ENCODE peak calls at places on chromosomes 16 and 17, in ten cellular contexts. F is heart left ventricle, U is choroid plexus epithelial cell, Q is coronary artery, G is astrocyte of the spinal cord, T is psoas muscle, R is IMR-90, C is lung, Y is AG04449, I is A549. O is an unnamed sample.

GRCh38 chr17:556431-556995 is 158.1 kb downstream of the VPS53 start:
- DNase-seq in U (peak), F (no peak), I (no peak), R (no peak), G (no peak), C (no peak), Q (no peak), T (no peak), Y (no peak), O (peak)

GRCh38 chr16:4747906-4748681 is 13.8 kb downstream of the DNAAF8 start:
- DNase-seq in F (no peak), R (no peak), G (no peak), U (no peak), C (no peak), I (no peak), Y (no peak), Q (no peak), T (no peak), O (no peak)

GRCh38 chr17:1060991-1061390 is 64.1 kb downstream of the TIMM22 start:
- DNase-seq in F (peak), U (peak), T (peak), Q (no peak), C (peak), I (peak), Y (peak), R (peak), G (peak), O (peak)

GRCh38 chr17:7351665-7352558 is at the start of gene KCTD11:
- DNase-seq in Q (peak), I (peak), F (peak), C (peak), U (peak), R (peak), T (peak), G (peak), Y (peak), O (peak)

GRCh38 chr17:41678411-41678906 is 10.2 kb upstream of the EIF1 start:
- DNase-seq in C (peak), I (no peak), Q (peak), Y (no peak), G (peak), R (peak), T (no peak), U (peak), F (peak), O (no peak)

GRCh38 chr17:56697190-56697589 is 103.7 kb downstream of the NOG start:
- DNase-seq in U (no peak), T (no peak), G (no peak), Q (no peak), C (no peak), R (no peak), F (no peak), I (no peak), Y (no peak), O (no peak)

GRCh38 chr16:74984194-74984669 is 691 bp downstream of the WDR59 start:
- DNase-seq in I (peak), F (no peak), Q (no peak), T (no peak), G (peak), Y (no peak), U (peak), R (peak), C (no peak), O (peak)

GRCh38 chr17:45408611-45409421 is 23.9 kb downstream of the ARHGAP27 start:
- DNase-seq in C (no peak), U (peak), Y (no peak), R (no peak), G (no peak), I (no peak), F (no peak), Q (no peak), T (no peak), O (no peak)

GRCh38 chr16:54654429-54654828 is 276.2 kb upstream of the IRX5 start:
- DNase-seq in T (no peak), F (no peak), R (no peak), G (no peak), U (no peak), Q (no peak), I (no peak), Y (no peak), C (no peak), O (no peak)

GRCh38 chr17:42617956-42618431 is 8.5 kb downstream of the TUBG1 start:
- DNase-seq in T (no peak), Q (no peak), U (no peak), C (no peak), R (no peak), Y (no peak), I (no peak), F (no peak), G (no peak), O (no peak)

GRCh38 chr16:58462997-58463891 is 36.7 kb upstream of the NDRG4 start:
- DNase-seq in U (no peak), Y (no peak), C (no peak), I (no peak), Q (no peak), G (no peak), T (no peak), F (peak), R (no peak), O (no peak)

GRCh38 chr16:16197966-16198365 is 25.3 kb downstream of the ABCC6 start:
- DNase-seq in F (no peak), C (no peak), Y (no peak), R (no peak), Q (no peak), G (no peak), T (no peak), I (no peak), U (no peak), O (no peak)

GRCh38 chr16:82395212-82395611 is 225.2 kb upstream of the MPHOSPH6 start:
- DNase-seq in F (no peak), Q (no peak), T (no peak), R (no peak), C (no peak), Y (no peak), G (no peak), I (no peak), U (no peak), O (no peak)

GRCh38 chr17:52790359-52790955 is 631.9 kb upstream of the CA10 start:
- DNase-seq in C (no peak), Q (no peak), R (no peak), T (no peak), U (no peak), Y (no peak), G (no peak), I (no peak), F (no peak), O (no peak)

GRCh38 chr16:25707982-25708583 is 16.3 kb downstream of the HS3ST4 start:
- DNase-seq in F (no peak), U (peak), G (no peak), T (no peak), I (no peak), C (no peak), Q (no peak), R (no peak), Y (no peak), O (peak)

GRCh38 chr17:82649501-82650261 is 1.4 kb upstream of the WDR45B start:
- DNase-seq in R (no peak), C (no peak), I (no peak), Q (no peak), Y (no peak), G (no peak), T (no peak), U (no peak), F (no peak), O (no peak)

GRCh38 chr16:19912445-19913305 is 28.0 kb upstream of the GPRC5B start:
- DNase-seq in I (no peak), Y (no peak), F (no peak), U (no peak), T (no peak), C (no peak), G (no peak), Q (no peak), R (peak), O (peak)

GRCh38 chr17:28839221-28839620 is 3.4 kb downstream of the FAM222B start:
- DNase-seq in R (no peak), T (no peak), I (no peak), Q (no peak), C (no peak), U (peak), G (peak), F (no peak), Y (no peak), O (no peak)

GRCh38 chr16:31413943-31414342 is 14.2 kb downstream of the COX6A2 start:
- DNase-seq in R (no peak), Y (no peak), I (no peak), F (no peak), G (no peak), U (no peak), Q (no peak), T (no peak), C (no peak), O (no peak)

GRCh38 chr16:3810818-3811217 is 69.7 kb downstream of the CREBBP start:
- DNase-seq in G (no peak), C (no peak), R (no peak), I (no peak), F (no peak), Y (no peak), Q (no peak), T (no peak), U (no peak), O (no peak)

GRCh38 chr17:15741624-15742023 is 9.5 kb downstream of the TBC1D26 start:
- DNase-seq in R (no peak), F (no peak), G (no peak), I (no peak), Y (no peak), U (no peak), T (no peak), Q (no peak), C (no peak), O (no peak)

GRCh38 chr17:61065263-61065773 is 334.3 kb upstream of the TBX2 start:
- DNase-seq in Q (no peak), C (no peak), I (peak), R (peak), Y (no peak), F (no peak), T (no peak), G (peak), U (peak), O (peak)

GRCh38 chr17:54967621-54968258 is 714 bp downstream of the COX11 start:
- DNase-seq in U (peak), I (peak), Y (no peak), F (no peak), G (peak), Q (no peak), T (no peak), C (no peak), R (peak), O (peak)

GRCh38 chr16:67163164-67163902 is 1.2 kb upstream of the HSF4 start:
- DNase-seq in U (peak), G (peak), I (no peak), Y (no peak), Q (peak), R (peak), F (peak), C (no peak), T (peak), O (no peak)

GRCh38 chr16:22684282-22685161 is 129.4 kb upstream of the HS3ST2 start:
- DNase-seq in U (peak), T (no peak), G (peak), Q (no peak), C (no peak), R (peak), Y (no peak), F (no peak), I (no peak), O (peak)

GRCh38 chr16:22683258-22683657 is 130.7 kb upstream of the HS3ST2 start:
- DNase-seq in Y (no peak), I (no peak), T (no peak), Q (peak), R (no peak), G (no peak), F (no peak), C (no peak), U (no peak), O (no peak)

GRCh38 chr16:22681881-22682291 is 132.1 kb upstream of the HS3ST2 start:
- DNase-seq in R (no peak), F (no peak), Q (peak), I (no peak), C (no peak), G (no peak), Y (no peak), U (no peak), T (no peak), O (no peak)

GRCh38 chr16:22685162-22685830 is 128.7 kb upstream of the HS3ST2 start:
- DNase-seq in G (no peak), I (no peak), T (peak), R (no peak), C (peak), U (peak), Q (peak), Y (no peak), F (no peak), O (peak)

DNA sequence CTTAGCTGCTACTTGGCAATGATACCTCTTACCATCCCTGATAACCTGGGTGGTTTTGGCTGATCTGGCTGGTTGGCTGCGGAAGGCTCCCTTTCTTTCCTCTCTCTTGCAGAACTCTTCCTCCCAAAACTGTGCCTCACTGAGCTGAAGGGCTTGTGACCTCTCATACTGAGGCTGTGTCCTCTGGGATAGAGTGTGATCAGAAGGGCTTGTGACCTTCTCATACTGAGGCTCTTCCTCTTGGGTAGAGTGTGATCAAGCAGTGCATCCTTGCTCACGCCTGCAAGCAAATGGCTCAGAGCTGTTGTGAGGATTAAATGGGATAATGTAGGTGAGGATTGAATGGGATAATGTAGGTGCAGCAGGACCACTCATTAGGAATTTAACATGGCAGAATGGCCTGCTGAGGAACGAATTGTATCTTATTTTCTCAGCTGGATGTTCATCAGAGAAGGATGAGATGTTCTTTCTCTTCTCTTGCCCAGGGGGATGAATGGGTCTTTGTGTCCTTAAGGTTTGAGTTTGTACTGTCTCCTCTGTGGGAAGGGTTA is 130.2 kb upstream of the HS3ST2 start:
- DNase-seq in U (no peak), Y (no peak), R (no peak), Q (no peak), G (no peak), F (no peak), C (no peak), I (no peak), T (no peak), O (no peak)
- H3K4me3 ChIP-seq in U (no peak), Y (no peak), R (no peak), Q (no peak), G (no peak), F (no peak), C (no peak), I (no peak), T (no peak), O (no peak)

GRCh38 chr17:80779961-80780380 is 211.7 kb upstream of the CHMP6 start:
- DNase-seq in T (no peak), U (peak), F (no peak), Y (no peak), I (no peak), C (no peak), Q (no peak), R (peak), G (no peak), O (peak)
- H3K4me3 ChIP-seq in T (no peak), U (no peak), F (no peak), Y (no peak), I (no peak), C (no peak), Q (no peak), R (no peak), G (no peak), O (peak)

GRCh38 chr17:77571562-77571981 is 386.9 kb upstream of the TNRC6C start:
- DNase-seq in R (peak), U (no peak), G (no peak), Y (no peak), F (no peak), T (no peak), C (no peak), I (no peak), Q (no peak), O (no peak)

GRCh38 chr17:77570565-77570898 is 388.0 kb upstream of the TNRC6C start:
- DNase-seq in U (no peak), R (no peak), F (no peak), T (no peak), Y (no peak), C (no peak), Q (no peak), I (no peak), G (no peak), O (no peak)

GRCh38 chr17:77571141-77571540 is 387.4 kb upstream of the TNRC6C start:
- DNase-seq in T (no peak), R (no peak), G (no peak), Y (no peak), U (no peak), F (no peak), C (no peak), Q (no peak), I (no peak), O (no peak)

GRCh38 chr17:77572851-77573250 is 385.7 kb upstream of the TNRC6C start:
- DNase-seq in R (no peak), C (no peak), Y (no peak), T (no peak), U (no peak), I (no peak), Q (no peak), G (no peak), F (no peak), O (no peak)

DNA sequence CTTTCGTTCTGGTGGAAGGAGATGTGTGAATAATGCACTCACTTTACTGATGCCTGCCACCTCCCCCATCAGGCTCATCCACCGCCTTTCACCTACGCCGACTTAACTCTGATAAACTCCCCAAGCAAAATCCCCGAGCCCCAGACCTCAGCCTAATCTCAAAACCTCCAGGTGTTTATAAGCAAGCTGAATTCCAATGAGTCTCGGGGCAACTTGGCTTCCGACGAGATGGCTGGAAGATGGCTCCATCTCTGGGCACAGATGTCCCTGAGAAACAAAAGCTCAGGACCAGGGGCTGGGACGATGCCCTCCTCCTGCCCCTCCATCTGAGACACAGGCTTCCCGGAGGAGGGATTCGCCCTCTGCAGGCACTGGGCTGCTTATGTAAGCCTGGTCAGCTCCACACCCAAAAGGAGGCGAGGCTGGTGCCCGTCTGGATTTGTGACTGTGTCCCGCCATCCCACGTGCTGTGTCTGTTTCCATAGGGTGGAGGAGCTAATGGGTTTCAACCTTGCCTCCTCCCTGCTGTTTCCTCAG is 386.4 kb upstream of the TNRC6C start:
- DNase-seq in Q (no peak), G (no peak), T (no peak), U (no peak), Y (no peak), R (no peak), I (no peak), F (no peak), C (no peak), O (no peak)
- H3K4me3 ChIP-seq in Q (peak), G (no peak), T (peak), U (no peak), Y (no peak), R (no peak), I (no peak), F (peak), C (no peak), O (no peak)

DNA sequence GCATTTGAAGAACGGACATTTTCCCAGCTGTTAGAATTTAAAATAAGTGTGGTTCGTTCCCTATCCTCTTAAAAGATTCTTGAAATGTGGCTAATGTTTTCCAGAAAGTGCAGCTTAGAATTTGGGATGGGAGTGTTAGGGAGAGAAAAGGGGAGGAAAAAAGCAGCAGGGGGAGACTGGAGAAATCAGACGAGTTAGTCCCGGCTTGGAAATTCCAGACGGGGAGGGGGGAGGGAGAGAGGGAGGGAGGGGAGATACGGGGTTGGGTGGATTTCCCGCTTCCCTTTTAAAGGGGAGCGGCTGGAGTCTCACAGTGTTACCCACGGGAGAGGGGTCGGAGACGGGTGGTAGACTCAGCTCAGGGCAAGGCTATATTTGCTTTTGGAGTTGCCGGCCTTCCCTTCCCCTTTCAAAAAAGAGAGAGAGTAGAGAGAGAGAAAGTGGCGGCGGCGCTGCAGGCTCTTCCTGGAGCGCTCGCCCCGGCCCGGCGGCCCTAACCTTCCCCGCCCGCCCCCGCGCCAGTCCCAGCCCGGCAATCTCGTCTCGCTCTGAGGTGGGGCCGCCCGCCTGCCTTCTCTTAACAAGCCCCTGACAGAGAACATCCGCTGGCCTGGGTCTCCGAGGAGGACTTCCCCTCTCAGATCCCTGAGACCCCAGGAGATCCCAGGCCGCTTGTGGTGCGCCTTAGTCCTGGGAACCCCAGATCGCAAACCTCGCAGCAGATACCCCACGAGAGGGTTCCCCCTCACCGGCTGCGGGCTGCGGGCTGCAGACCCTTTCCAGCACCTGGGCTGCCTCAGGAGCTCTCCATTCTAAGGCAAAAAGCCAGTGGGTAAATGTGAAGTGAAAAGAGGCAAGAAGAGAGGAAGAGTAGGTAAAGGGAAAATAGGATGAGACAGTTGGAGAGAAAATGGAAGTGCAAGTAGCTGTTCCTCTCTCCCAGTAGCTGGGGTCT is 6.6 kb downstream of the IGF2BP1 start:
- DNase-seq in F (no peak), U (peak), Y (no peak), R (peak), C (no peak), Q (no peak), T (no peak), G (peak), I (no peak), O (no peak)
- H3K4me3 ChIP-seq in F (no peak), U (peak), Y (peak), R (peak), C (no peak), Q (no peak), T (no peak), G (peak), I (peak), O (no peak)

DNA sequence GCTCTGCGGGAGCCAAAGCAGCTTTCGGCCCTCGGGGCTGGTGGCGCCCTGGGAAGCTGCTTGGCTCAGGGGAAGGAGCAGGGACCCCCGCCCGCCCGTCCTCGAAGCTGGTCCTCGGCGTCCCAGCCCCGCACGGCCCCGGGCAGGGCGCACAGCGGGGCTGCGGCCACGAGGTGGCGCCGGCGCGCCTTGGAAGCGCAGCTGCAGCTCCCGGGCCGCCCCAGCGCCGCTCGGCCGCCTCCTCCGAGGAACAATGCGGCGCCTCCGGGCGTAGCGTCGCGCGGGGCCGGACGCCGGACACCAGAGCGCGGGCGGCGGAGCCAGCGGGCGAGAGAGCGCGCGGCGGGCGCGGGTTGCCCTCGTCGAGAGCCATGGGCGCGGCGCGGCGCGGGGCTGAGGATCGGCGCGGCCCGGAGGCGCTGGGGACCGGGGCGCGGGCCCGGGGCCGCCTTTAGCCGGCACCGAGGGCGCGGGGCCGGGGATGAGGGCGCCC is at the start of gene MGAT5B:
- DNase-seq in G (peak), Q (no peak), F (peak), T (peak), U (peak), Y (no peak), R (peak), C (peak), I (peak), O (peak)
- H3K4me3 ChIP-seq in G (peak), Q (peak), F (peak), T (peak), U (peak), Y (peak), R (peak), C (peak), I (peak), O (no peak)

O was measured in fibroblast of mammary gland.